ENCODE peak calls at places on chromosomes 6 and 20, in nine cellular contexts. H, B, W, C, K, G, F, I and E are unnamed samples.

GRCh38 chr6:46788791-46789190 is 4.4 kb upstream of the MEP1A start:
- DNase-seq in H (no peak), B (no peak), W (no peak), C (no peak), K (no peak), G (no peak), F (no peak), I (no peak), E (no peak)

GRCh38 chr6:155155787-155156447 is 107.9 kb upstream of the CLDN20 start:
- DNase-seq in H (no peak), B (no peak), W (no peak), C (no peak), K (no peak), G (no peak), F (no peak), I (no peak), E (no peak)

GRCh38 chr20:4885877-4886276 is 115.4 kb downstream of the SLC23A2 start:
- DNase-seq in H (no peak), B (no peak), W (no peak), C (no peak), K (no peak), G (no peak), F (no peak), I (no peak), E (no peak)

GRCh38 chr6:35710241-35710847 is 21.6 kb upstream of the FKBP5 start:
- DNase-seq in H (no peak), B (no peak), W (no peak), C (no peak), K (no peak), G (peak; percentile 36), F (no peak), I (no peak), E (no peak)

GRCh38 chr20:63092660-63093215 is 86.0 kb upstream of the BHLHE23 start:
- DNase-seq in H (no peak), B (no peak), W (no peak), C (no peak), K (no peak), G (no peak), F (no peak), I (no peak), E (no peak)

GRCh38 chr20:64113796-64114355 is 6.5 kb upstream of the NPBWR2 start:
- DNase-seq in H (no peak), B (no peak), W (no peak), C (no peak), K (no peak), G (no peak), F (no peak), I (no peak), E (no peak)

GRCh38 chr6:20708367-20709124 is 174.3 kb downstream of the CDKAL1 start:
- DNase-seq in H (no peak), B (no peak), W (peak; percentile 87), C (peak; percentile 14), K (no peak), G (peak; percentile 42), F (no peak), I (no peak), E (no peak)

GRCh38 chr6:26232950-26233607 is 131.9 kb upstream of the BTN3A2 start:
- DNase-seq in H (no peak), B (no peak), W (no peak), C (no peak), K (no peak), G (peak; percentile 69), F (no peak), I (no peak), E (no peak)

GRCh38 chr20:44912189-44912588 is 2.3 kb downstream of the PABPC1L start:
- DNase-seq in H (no peak), B (no peak), W (no peak), C (no peak), K (no peak), G (no peak), F (no peak), I (no peak), E (no peak)

GRCh38 chr20:62875419-62876355 is 14.1 kb upstream of the TCFL5 start:
- DNase-seq in H (peak; percentile 32), B (no peak), W (peak; percentile 94), C (peak; percentile 81), K (peak; percentile 81), G (no peak), F (no peak), I (peak; percentile 63), E (no peak)

GRCh38 chr6:17431581-17431980 is 38.2 kb downstream of the CAP2 start:
- DNase-seq in H (peak; percentile 48), B (no peak), W (peak; percentile 42), C (peak; percentile 55), K (no peak), G (no peak), F (no peak), I (no peak), E (no peak)

GRCh38 chr20:1335961-1336698 is 7.2 kb upstream of the SDCBP2 start:
- DNase-seq in H (no peak), B (no peak), W (no peak), C (no peak), K (no peak), G (no peak), F (no peak), I (no peak), E (no peak)

GRCh38 chr20:2299301-2299700 is 3.5 kb downstream of the TGM3 start:
- DNase-seq in H (no peak), B (no peak), W (no peak), C (no peak), K (no peak), G (no peak), F (no peak), I (peak; percentile 18), E (no peak)

GRCh38 chr20:43786885-43787284 is 60.1 kb upstream of the GTSF1L start:
- DNase-seq in H (no peak), B (no peak), W (no peak), C (no peak), K (no peak), G (no peak), F (no peak), I (no peak), E (no peak)

GRCh38 chr6:2764610-2765165 is 505 bp upstream of the WRNIP1 start:
- DNase-seq in H (no peak), B (peak; percentile 30), W (peak; percentile 88), C (peak; percentile 69), K (peak; percentile 84), G (no peak), F (peak; percentile 47), I (peak; percentile 78), E (no peak)

GRCh38 chr6:15507746-15508145 is 155.1 kb downstream of the DTNBP1 start:
- DNase-seq in H (no peak), B (no peak), W (no peak), C (no peak), K (no peak), G (no peak), F (no peak), I (no peak), E (no peak)